ENCODE peak calls at places on chromosome X, in four cellular contexts. One of them, this sample, is unnamed.

GRCh38 chrX:12446342-12447075 is 308.2 kb downstream of the FRMPD4 start:
- DNase-seq in tibial nerve: no peak
- DNase-seq in ovary: no peak
- DNase-seq in A549: peak
- DNase-seq in this sample: no peak

GRCh38 chrX:2894885-2895292 is 34.2 kb downstream of the ARSD start:
- DNase-seq in tibial nerve: no peak
- DNase-seq in ovary: no peak
- DNase-seq in A549: peak
- DNase-seq in this sample: peak

GRCh38 chrX:134431894-134432293 is 28.1 kb upstream of the HPRT1 start:
- DNase-seq in tibial nerve: no peak
- DNase-seq in ovary: no peak
- DNase-seq in A549: no peak
- DNase-seq in this sample: no peak

GRCh38 chrX:482192-482701 is 95.5 kb upstream of the PPP2R3B start:
- DNase-seq in tibial nerve: no peak
- DNase-seq in ovary: no peak
- DNase-seq in A549: no peak
- DNase-seq in this sample: no peak

GRCh38 chrX:147900349-147900748 is 11.4 kb upstream of the FMR1 start:
- DNase-seq in tibial nerve: no peak
- DNase-seq in ovary: no peak
- DNase-seq in A549: no peak
- DNase-seq in this sample: no peak

GRCh38 chrX:47840106-47840505 is 3.4 kb downstream of the ZNF81 start:
- DNase-seq in tibial nerve: no peak
- DNase-seq in ovary: no peak
- DNase-seq in A549: no peak
- DNase-seq in this sample: no peak

GRCh38 chrX:123361371-123361770 is 177.3 kb downstream of the GRIA3 start:
- DNase-seq in tibial nerve: no peak
- DNase-seq in ovary: no peak
- DNase-seq in A549: no peak
- DNase-seq in this sample: no peak

GRCh38 chrX:104351173-104351769 is 96.5 kb upstream of the ESX1 start:
- DNase-seq in tibial nerve: no peak
- DNase-seq in ovary: no peak
- DNase-seq in A549: peak
- DNase-seq in this sample: no peak

GRCh38 chrX:115957862-115958490 is 212.6 kb upstream of the AGTR2 start:
- DNase-seq in tibial nerve: no peak
- DNase-seq in ovary: no peak
- DNase-seq in A549: peak
- DNase-seq in this sample: no peak

GRCh38 chrX:155179343-155179997 is 36.8 kb upstream of the VBP1 start:
- DNase-seq in tibial nerve: no peak
- DNase-seq in ovary: no peak
- DNase-seq in A549: no peak
- DNase-seq in this sample: no peak

GRCh38 chrX:118520206-118520857 is 24.7 kb downstream of the DOCK11 start:
- DNase-seq in tibial nerve: no peak
- DNase-seq in ovary: no peak
- DNase-seq in A549: no peak
- DNase-seq in this sample: no peak

GRCh38 chrX:34918856-34919255 is 23.7 kb upstream of the FAM47B start:
- DNase-seq in tibial nerve: no peak
- DNase-seq in ovary: no peak
- DNase-seq in A549: peak
- DNase-seq in this sample: no peak

GRCh38 chrX:12060489-12061260 is 77.6 kb upstream of the FRMPD4 start:
- DNase-seq in tibial nerve: no peak
- DNase-seq in ovary: no peak
- DNase-seq in A549: no peak
- DNase-seq in this sample: no peak

GRCh38 chrX:31038585-31039326 is 33.1 kb downstream of the FTHL17 start:
- DNase-seq in tibial nerve: no peak
- DNase-seq in ovary: peak
- DNase-seq in A549: peak
- DNase-seq in this sample: no peak

GRCh38 chrX:108297290-108297689 is 140.9 kb downstream of the COL4A6 start:
- DNase-seq in tibial nerve: no peak
- DNase-seq in ovary: no peak
- DNase-seq in A549: no peak
- DNase-seq in this sample: no peak

GRCh38 chrX:54808109-54808604 is 612 bp downstream of the MAGED2 start:
- DNase-seq in tibial nerve: peak
- DNase-seq in ovary: peak
- DNase-seq in A549: peak
- DNase-seq in this sample: peak

GRCh38 chrX:20729421-20729820 is 462.7 kb upstream of the RPS6KA3 start:
- DNase-seq in tibial nerve: no peak
- DNase-seq in ovary: no peak
- DNase-seq in A549: no peak
- DNase-seq in this sample: no peak

GRCh38 chrX:119708936-119709335 is 16.0 kb upstream of the SEPTIN6 start:
- DNase-seq in tibial nerve: no peak
- DNase-seq in ovary: no peak
- DNase-seq in A549: no peak
- DNase-seq in this sample: no peak

GRCh38 chrX:78037881-78038280 is 66.2 kb upstream of the PGK1 start:
- DNase-seq in tibial nerve: no peak
- DNase-seq in ovary: no peak
- DNase-seq in A549: no peak
- DNase-seq in this sample: no peak

GRCh38 chrX:43474321-43474720 is 181.8 kb upstream of the MAOA start:
- DNase-seq in tibial nerve: no peak
- DNase-seq in ovary: no peak
- DNase-seq in A549: no peak
- DNase-seq in this sample: no peak

GRCh38 chrX:34638116-34638515 is 19.0 kb downstream of the TMEM47 start:
- DNase-seq in tibial nerve: no peak
- DNase-seq in ovary: no peak
- DNase-seq in A549: peak
- DNase-seq in this sample: no peak

GRCh38 chrX:127726227-127726626 is 326.0 kb downstream of the ACTRT1 start:
- DNase-seq in tibial nerve: no peak
- DNase-seq in ovary: no peak
- DNase-seq in A549: no peak
- DNase-seq in this sample: no peak

GRCh38 chrX:1231850-1232505 is 19.5 kb upstream of the CRLF2 start:
- DNase-seq in tibial nerve: no peak
- DNase-seq in ovary: no peak
- DNase-seq in A549: no peak
- DNase-seq in this sample: peak

GRCh38 chrX:108811891-108812290 is 75.5 kb upstream of the IRS4 start:
- DNase-seq in tibial nerve: no peak
- DNase-seq in ovary: no peak
- DNase-seq in A549: no peak
- DNase-seq in this sample: no peak

GRCh38 chrX:134891652-134892051 is 99.1 kb upstream of the SMIM10 start:
- DNase-seq in tibial nerve: no peak
- DNase-seq in ovary: no peak
- DNase-seq in A549: no peak
- DNase-seq in this sample: no peak

GRCh38 chrX:17860179-17860780 is 818 bp downstream of the RAI2 start:
- DNase-seq in tibial nerve: no peak
- DNase-seq in ovary: peak
- DNase-seq in A549: no peak
- DNase-seq in this sample: peak

GRCh38 chrX:2559124-2559523 is 58.3 kb upstream of the DHRSX start:
- DNase-seq in tibial nerve: no peak
- DNase-seq in ovary: no peak
- DNase-seq in A549: no peak
- DNase-seq in this sample: no peak

GRCh38 chrX:37904833-37905232 is 57.5 kb upstream of the DYNLT3 start:
- DNase-seq in tibial nerve: no peak
- DNase-seq in ovary: no peak
- DNase-seq in A549: peak
- DNase-seq in this sample: no peak

GRCh38 chrX:37906357-37906756 is 59.0 kb upstream of the DYNLT3 start:
- DNase-seq in tibial nerve: no peak
- DNase-seq in ovary: no peak
- DNase-seq in A549: no peak
- DNase-seq in this sample: no peak

GRCh38 chrX:37910186-37910585 is 62.8 kb upstream of the DYNLT3 start:
- DNase-seq in tibial nerve: no peak
- DNase-seq in ovary: no peak
- DNase-seq in A549: no peak
- DNase-seq in this sample: no peak

GRCh38 chrX:37905436-37906147 is 58.2 kb upstream of the DYNLT3 start:
- DNase-seq in tibial nerve: no peak
- DNase-seq in ovary: no peak
- DNase-seq in A549: peak
- DNase-seq in this sample: no peak
- H3K4me3 ChIP-seq in tibial nerve: peak
- H3K4me3 ChIP-seq in ovary: no peak
- H3K4me3 ChIP-seq in A549: peak
- H3K4me3 ChIP-seq in this sample: no peak

DNA sequence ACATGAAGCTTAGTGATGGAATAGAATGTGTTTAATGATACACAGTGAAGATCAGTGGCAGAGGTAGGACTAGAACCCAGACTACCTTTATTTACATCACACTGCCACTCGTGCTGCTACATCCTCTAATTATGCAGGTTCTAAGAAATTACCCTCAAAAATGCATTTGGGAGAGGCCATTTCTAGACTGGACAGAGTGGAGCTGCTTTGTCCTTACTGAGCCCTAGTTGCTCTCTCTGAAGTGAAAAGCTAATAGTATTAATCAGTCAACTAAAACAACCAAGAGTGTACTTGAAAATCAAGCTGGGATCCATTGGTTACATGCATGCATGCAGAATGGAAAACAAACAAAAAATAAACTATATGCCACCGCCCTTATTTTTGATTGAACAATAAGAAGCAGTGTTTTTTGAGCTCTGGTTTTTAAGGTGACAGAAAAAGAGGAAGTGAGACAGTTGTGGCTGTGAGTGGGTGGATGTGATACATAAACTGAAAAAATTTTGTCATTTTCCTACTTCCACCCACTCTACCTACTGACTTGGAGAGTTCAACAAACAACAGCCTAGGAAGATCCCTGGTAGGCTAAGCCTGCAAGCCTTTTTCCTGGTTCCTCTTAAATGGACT is 6.8 kb upstream of the VSIG4 start:
- DNase-seq in tibial nerve: no peak
- DNase-seq in ovary: no peak
- DNase-seq in A549: no peak
- DNase-seq in this sample: no peak
- TF ChIP-seq EP300 in tibial nerve: no peak
- TF ChIP-seq EP300 in ovary: no peak
- TF ChIP-seq EP300 in A549: no peak
- TF ChIP-seq EP300 in this sample: no peak

DNA sequence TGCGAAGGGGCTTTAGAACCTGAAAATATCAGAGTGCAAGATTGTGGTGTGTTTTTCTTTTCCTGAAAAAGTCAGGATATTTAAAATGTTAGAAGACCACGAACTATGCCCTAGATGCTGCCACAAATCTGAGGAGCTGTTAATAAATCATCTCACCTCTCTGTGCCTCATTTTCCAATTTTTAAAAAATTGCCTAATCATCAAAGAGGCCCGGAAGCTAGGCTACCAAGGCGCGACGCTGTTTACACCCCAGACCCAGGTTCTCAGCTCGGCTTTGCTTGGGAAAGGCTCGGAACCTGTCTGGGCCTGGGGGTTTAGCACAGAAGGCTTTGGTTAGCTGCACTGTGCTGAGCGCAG is 409.6 kb downstream of the BCOR start:
- DNase-seq in tibial nerve: no peak
- DNase-seq in ovary: no peak
- DNase-seq in A549: no peak
- DNase-seq in this sample: no peak
- H3K4me3 ChIP-seq in tibial nerve: peak
- H3K4me3 ChIP-seq in ovary: peak
- H3K4me3 ChIP-seq in A549: peak
- H3K4me3 ChIP-seq in this sample: peak

DNA sequence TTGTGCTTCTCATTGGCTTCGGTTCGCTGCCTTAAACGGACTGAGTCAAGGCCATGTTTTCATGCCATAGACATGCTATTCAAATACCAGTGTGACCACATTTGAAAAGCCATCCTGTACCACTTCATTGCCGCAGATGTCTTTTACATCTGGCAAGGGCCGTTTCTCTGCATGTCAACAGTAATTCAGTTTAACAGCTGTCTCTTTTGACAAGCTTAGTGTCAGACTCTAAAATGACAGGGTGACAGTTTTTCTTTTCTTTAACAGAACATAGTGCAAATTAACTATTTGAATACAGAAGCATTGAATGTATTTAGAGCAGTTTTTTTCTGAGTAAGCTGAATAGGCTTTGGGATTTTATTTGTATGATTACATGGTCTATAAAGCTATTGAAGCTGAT is 362.2 kb upstream of the POU3F4 start:
- DNase-seq in tibial nerve: no peak
- DNase-seq in ovary: no peak
- DNase-seq in A549: no peak
- DNase-seq in this sample: no peak
- TF ChIP-seq EP300 in tibial nerve: no peak
- TF ChIP-seq EP300 in ovary: no peak
- TF ChIP-seq EP300 in A549: no peak
- TF ChIP-seq EP300 in this sample: no peak

GRCh38 chrX:66018585-66019309 is 21.1 kb downstream of the VSIG4 start:
- DNase-seq in tibial nerve: no peak
- DNase-seq in ovary: no peak
- DNase-seq in A549: no peak
- DNase-seq in this sample: no peak
- H3K4me3 ChIP-seq in tibial nerve: no peak
- H3K4me3 ChIP-seq in ovary: no peak
- H3K4me3 ChIP-seq in A549: no peak
- H3K4me3 ChIP-seq in this sample: no peak

DNA sequence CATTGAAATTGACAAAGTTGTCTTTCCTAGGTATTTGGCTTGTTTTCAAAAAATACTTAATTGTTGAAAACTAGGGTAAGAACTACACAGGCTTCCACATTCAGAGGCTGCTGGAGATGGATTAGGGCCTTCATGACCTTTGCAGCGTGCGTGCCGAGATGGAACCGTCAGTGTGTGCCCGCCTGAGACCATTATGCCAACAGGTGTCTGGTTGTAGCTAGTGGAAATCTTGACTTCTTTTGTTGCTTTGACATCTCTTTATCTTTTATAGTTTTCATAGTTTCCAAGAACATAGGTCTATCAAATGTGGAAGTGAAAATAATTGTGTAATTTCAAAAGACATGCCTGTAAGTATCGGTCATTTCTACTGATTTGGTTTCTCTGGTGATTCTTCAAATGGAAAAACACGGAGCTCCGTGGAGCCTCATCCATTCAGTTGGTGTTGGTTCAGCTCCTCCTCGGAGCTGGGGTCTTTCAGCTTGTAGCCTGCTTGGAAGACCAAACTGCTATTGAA is 38.9 kb upstream of the CLCN4 start:
- DNase-seq in tibial nerve: no peak
- DNase-seq in ovary: no peak
- DNase-seq in A549: no peak
- DNase-seq in this sample: no peak
- TF ChIP-seq EP300 in tibial nerve: no peak
- TF ChIP-seq EP300 in ovary: no peak
- TF ChIP-seq EP300 in A549: no peak
- TF ChIP-seq EP300 in this sample: no peak

This sample was measured in sigmoid colon.